ENCODE peak calls at places on chromosomes 3 and 15, in five cellular contexts. One of them, this sample, is unnamed.

GRCh38 chr3:10747341-10747740 is 68.7 kb upstream of the SLC6A11 start:
- DNase-seq in activated CD8-positive, alpha-beta memory T cell treated with anti-CD3 and anti-CD28 coated beads, Interleukin-2, amount 50 U/mL, for 4 hours: no peak
- DNase-seq in endothelial cell: no peak
- DNase-seq in glutamatergic neuron: no peak
- DNase-seq in left colon: no peak
- DNase-seq in this sample: no peak

GRCh38 chr3:32457971-32458471 is 44.6 kb downstream of the CMTM6 start:
- DNase-seq in activated CD8-positive, alpha-beta memory T cell treated with anti-CD3 and anti-CD28 coated beads, Interleukin-2, amount 50 U/mL, for 4 hours: peak
- DNase-seq in endothelial cell: no peak
- DNase-seq in glutamatergic neuron: no peak
- DNase-seq in left colon: no peak
- DNase-seq in this sample: peak

GRCh38 chr3:108441081-108441507 is 69.3 kb downstream of the MYH15 start:
- DNase-seq in activated CD8-positive, alpha-beta memory T cell treated with anti-CD3 and anti-CD28 coated beads, Interleukin-2, amount 50 U/mL, for 4 hours: no peak
- DNase-seq in endothelial cell: no peak
- DNase-seq in glutamatergic neuron: no peak
- DNase-seq in left colon: no peak
- DNase-seq in this sample: no peak

GRCh38 chr3:139319428-139320402 is 24.1 kb upstream of the MRPS22 start:
- DNase-seq in activated CD8-positive, alpha-beta memory T cell treated with anti-CD3 and anti-CD28 coated beads, Interleukin-2, amount 50 U/mL, for 4 hours: no peak
- DNase-seq in endothelial cell: peak
- DNase-seq in glutamatergic neuron: peak
- DNase-seq in left colon: no peak
- DNase-seq in this sample: no peak

GRCh38 chr3:65914740-65915366 is 123.9 kb downstream of the MAGI1 start:
- DNase-seq in activated CD8-positive, alpha-beta memory T cell treated with anti-CD3 and anti-CD28 coated beads, Interleukin-2, amount 50 U/mL, for 4 hours: no peak
- DNase-seq in endothelial cell: no peak
- DNase-seq in glutamatergic neuron: no peak
- DNase-seq in left colon: no peak
- DNase-seq in this sample: no peak

GRCh38 chr3:43268636-43269035 is 17.7 kb upstream of the SNRK start:
- DNase-seq in activated CD8-positive, alpha-beta memory T cell treated with anti-CD3 and anti-CD28 coated beads, Interleukin-2, amount 50 U/mL, for 4 hours: no peak
- DNase-seq in endothelial cell: no peak
- DNase-seq in glutamatergic neuron: no peak
- DNase-seq in left colon: no peak
- DNase-seq in this sample: no peak

GRCh38 chr3:103873897-103874545 is 1439.2 kb downstream of the ZPLD1 start:
- DNase-seq in activated CD8-positive, alpha-beta memory T cell treated with anti-CD3 and anti-CD28 coated beads, Interleukin-2, amount 50 U/mL, for 4 hours: no peak
- DNase-seq in endothelial cell: no peak
- DNase-seq in glutamatergic neuron: no peak
- DNase-seq in left colon: no peak
- DNase-seq in this sample: no peak

GRCh38 chr3:170278632-170279031 is 56.4 kb downstream of the PRKCI start:
- DNase-seq in activated CD8-positive, alpha-beta memory T cell treated with anti-CD3 and anti-CD28 coated beads, Interleukin-2, amount 50 U/mL, for 4 hours: no peak
- DNase-seq in endothelial cell: no peak
- DNase-seq in glutamatergic neuron: no peak
- DNase-seq in left colon: peak
- DNase-seq in this sample: no peak

GRCh38 chr3:11188231-11188630 is 33.9 kb downstream of the HRH1 start:
- DNase-seq in activated CD8-positive, alpha-beta memory T cell treated with anti-CD3 and anti-CD28 coated beads, Interleukin-2, amount 50 U/mL, for 4 hours: no peak
- DNase-seq in endothelial cell: no peak
- DNase-seq in glutamatergic neuron: no peak
- DNase-seq in left colon: no peak
- DNase-seq in this sample: no peak

GRCh38 chr3:8279476-8279875 is 222.1 kb upstream of the LMCD1 start:
- DNase-seq in activated CD8-positive, alpha-beta memory T cell treated with anti-CD3 and anti-CD28 coated beads, Interleukin-2, amount 50 U/mL, for 4 hours: no peak
- DNase-seq in endothelial cell: no peak
- DNase-seq in glutamatergic neuron: no peak
- DNase-seq in left colon: no peak
- DNase-seq in this sample: no peak

GRCh38 chr15:96333194-96334016 is 2.9 kb downstream of the NR2F2 start:
- DNase-seq in activated CD8-positive, alpha-beta memory T cell treated with anti-CD3 and anti-CD28 coated beads, Interleukin-2, amount 50 U/mL, for 4 hours: no peak
- DNase-seq in endothelial cell: peak
- DNase-seq in glutamatergic neuron: peak
- DNase-seq in left colon: peak
- DNase-seq in this sample: no peak

GRCh38 chr3:81013360-81013759 is 748.1 kb downstream of the GBE1 start:
- DNase-seq in activated CD8-positive, alpha-beta memory T cell treated with anti-CD3 and anti-CD28 coated beads, Interleukin-2, amount 50 U/mL, for 4 hours: no peak
- DNase-seq in endothelial cell: no peak
- DNase-seq in glutamatergic neuron: no peak
- DNase-seq in left colon: no peak
- DNase-seq in this sample: no peak